ENCODE peak calls at places on chromosomes 3 and 15, in six cellular contexts. T is spleen, C is pancreas, K is cardiac fibroblast, X is fibroblast of lung, U is ovary. P is an unnamed sample.

GRCh38 chr3:64686446-64686908 is 1.3 kb downstream of the ADAMTS9 start:
- DNase-seq in T (no peak), C (peak; percentile 20), K (no peak), X (no peak), U (no peak), P (no peak)

GRCh38 chr3:99970198-99970597 is 144.1 kb downstream of the FILIP1L start:
- DNase-seq in T (no peak), C (no peak), K (no peak), X (no peak), U (no peak), P (no peak)

GRCh38 chr3:33636125-33636855 is 81.8 kb downstream of the CLASP2 start:
- DNase-seq in T (no peak), C (no peak), K (peak; percentile 86), X (peak; percentile 89), U (no peak), P (no peak)

GRCh38 chr3:17151598-17152373 is 267.0 kb downstream of the PLCL2 start:
- DNase-seq in T (peak; percentile 90), C (no peak), K (no peak), X (no peak), U (no peak), P (no peak)

GRCh38 chr3:72482589-72483249 is 365.5 kb downstream of the SHQ1 start:
- DNase-seq in T (no peak), C (peak; percentile 59), K (peak; percentile 84), X (peak; percentile 92), U (peak; percentile 82), P (peak; percentile 93)

GRCh38 chr3:129616291-129616690 is 9.8 kb upstream of the PLXND1 start:
- DNase-seq in T (peak; percentile 70), C (no peak), K (no peak), X (no peak), U (no peak), P (peak; percentile 75)

GRCh38 chr3:12900885-12901411 is 59.6 kb upstream of the RPL32 start:
- DNase-seq in T (peak; percentile 77), C (no peak), K (no peak), X (no peak), U (no peak), P (no peak)

GRCh38 chr3:146395164-146395563 is 74.2 kb downstream of the PLSCR2 start:
- DNase-seq in T (no peak), C (no peak), K (no peak), X (no peak), U (no peak), P (no peak)

GRCh38 chr3:25910997-25911396 is 121.1 kb downstream of the OXSM start:
- DNase-seq in T (no peak), C (no peak), K (peak; percentile 10), X (peak; percentile 49), U (no peak), P (no peak)

GRCh38 chr3:58214484-58215316 is 3.9 kb upstream of the DNASE1L3 start:
- DNase-seq in T (peak; percentile 88), C (no peak), K (no peak), X (peak; percentile 9), U (no peak), P (peak; percentile 49)

GRCh38 chr3:184506579-184506978 is 55.0 kb upstream of the EPHB3 start:
- DNase-seq in T (no peak), C (no peak), K (no peak), X (no peak), U (no peak), P (no peak)

GRCh38 chr3:44995142-44995770 is 19.2 kb downstream of the EXOSC7 start:
- DNase-seq in T (no peak), C (peak; percentile 32), K (peak; percentile 83), X (peak; percentile 71), U (no peak), P (no peak)

GRCh38 chr3:138786788-138787276 is 47.9 kb downstream of the PIK3CB start:
- DNase-seq in T (no peak), C (no peak), K (peak; percentile 80), X (peak; percentile 67), U (no peak), P (no peak)

GRCh38 chr3:111351334-111351733 is 190.7 kb upstream of the CD96 start:
- DNase-seq in T (no peak), C (no peak), K (no peak), X (no peak), U (no peak), P (no peak)

GRCh38 chr15:72307036-72307435 is 12.9 kb downstream of the CELF6 start:
- DNase-seq in T (no peak), C (no peak), K (no peak), X (no peak), U (no peak), P (no peak)

GRCh38 chr3:53131136-53131495 is 881 bp upstream of the RFT1 start:
- DNase-seq in T (no peak), C (no peak), K (no peak), X (no peak), U (no peak), P (no peak)

GRCh38 chr3:1179116-1179515 is 86.3 kb downstream of the CNTN6 start:
- DNase-seq in T (no peak), C (no peak), K (no peak), X (no peak), U (no peak), P (no peak)

GRCh38 chr15:83283813-83284562 is 476 bp downstream of the BNC1 start:
- DNase-seq in T (no peak), C (no peak), K (no peak), X (peak; percentile 19), U (peak; percentile 8), P (no peak)

GRCh38 chr3:29515451-29515850 is 234.6 kb downstream of the RBMS3 start:
- DNase-seq in T (no peak), C (no peak), K (peak; percentile 29), X (no peak), U (no peak), P (no peak)

GRCh38 chr15:75864213-75865059 is 21.2 kb downstream of the UBE2Q2 start:
- DNase-seq in T (no peak), C (no peak), K (peak; percentile 10), X (peak; percentile 45), U (no peak), P (no peak)

GRCh38 chr3:13544293-13544831 is 4.6 kb upstream of the FBLN2 start:
- DNase-seq in T (no peak), C (no peak), K (peak; percentile 91), X (peak; percentile 69), U (no peak), P (no peak)

GRCh38 chr3:126582286-126582685 is 23.6 kb upstream of the C3orf22 start:
- DNase-seq in T (no peak), C (no peak), K (no peak), X (no peak), U (no peak), P (no peak)

GRCh38 chr15:82539690-82540054 is 585 bp downstream of the RPS17 start:
- DNase-seq in T (no peak), C (no peak), K (no peak), X (no peak), U (no peak), P (no peak)

GRCh38 chr3:146334151-146334550 is 83.2 kb upstream of the PLSCR4 start:
- DNase-seq in T (no peak), C (no peak), K (peak; percentile 65), X (peak; percentile 68), U (peak; percentile 33), P (no peak)

DNA sequence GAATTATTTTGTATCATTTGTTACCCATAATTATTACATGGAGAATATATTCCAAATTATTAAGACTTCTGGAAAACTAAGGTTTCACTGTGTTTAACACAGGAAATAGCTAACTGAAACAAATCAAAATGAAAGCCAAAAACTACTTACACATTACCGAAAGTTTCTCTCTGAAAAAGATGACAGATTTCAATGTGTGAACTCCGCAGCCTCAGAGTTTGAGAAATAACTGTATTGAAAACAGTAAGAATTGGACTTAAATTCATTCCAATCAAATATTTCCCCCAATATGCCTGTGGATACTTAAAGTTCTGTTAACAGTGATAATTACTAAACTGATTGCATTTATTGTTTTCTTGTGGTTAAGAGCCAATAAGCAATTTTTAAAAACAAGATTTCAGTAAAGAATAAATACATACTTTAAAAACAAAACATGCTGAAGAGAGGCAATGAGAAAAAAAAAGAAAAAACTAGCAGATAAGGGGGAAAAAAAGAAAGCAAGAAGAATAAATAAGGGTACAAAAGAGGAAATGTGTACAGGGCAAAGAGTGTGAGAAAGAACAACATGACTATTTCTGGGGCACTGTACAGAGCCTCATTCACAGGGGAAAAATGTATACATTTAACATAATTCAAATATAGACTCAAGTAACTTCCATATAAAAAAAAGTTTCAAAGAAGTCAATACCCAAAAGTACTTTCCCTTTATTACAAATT is 30.7 kb downstream of the DENND4A start:
- DNase-seq in T (no peak), C (no peak), K (no peak), X (no peak), U (no peak), P (no peak)
- H3K4me3 ChIP-seq in T (no peak overlapping the region), C (no peak overlapping the region), K (no peak overlapping the region), X (no peak overlapping the region), U (no peak overlapping the region), P (no peak overlapping the region)

DNA sequence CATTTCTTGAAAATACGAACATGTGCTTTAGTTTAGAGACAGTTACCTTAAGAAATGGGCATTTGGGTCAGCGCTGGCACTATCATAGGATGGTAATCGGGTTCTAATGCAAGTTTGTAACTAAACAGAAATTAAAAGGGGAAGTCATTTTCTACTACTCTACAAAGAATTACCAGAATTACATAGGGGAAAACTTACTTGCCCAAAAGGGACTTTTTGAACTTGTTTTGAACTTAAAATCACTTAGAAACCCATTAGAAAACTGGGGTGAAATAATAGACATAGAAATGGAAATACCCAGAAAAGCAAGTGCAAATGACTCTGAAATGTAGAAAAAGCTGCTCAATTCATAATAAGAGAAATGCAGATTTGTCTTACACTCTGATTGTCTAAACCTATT is 44.9 kb downstream of the SPATA16 start:
- DNase-seq in T (no peak), C (no peak), K (no peak), X (no peak), U (no peak), P (no peak)
- H3K4me3 ChIP-seq in T (no peak overlapping the region), C (no peak overlapping the region), K (no peak overlapping the region), X (no peak overlapping the region), U (no peak overlapping the region), P (no peak overlapping the region)

GRCh38 chr3:59908700-59909099 is 858.9 kb upstream of the CFAP20DC start:
- DNase-seq in T (no peak), C (no peak), K (no peak), X (no peak), U (no peak), P (no peak)

GRCh38 chr3:59914251-59914650 is 864.4 kb upstream of the CFAP20DC start:
- DNase-seq in T (no peak), C (no peak), K (no peak), X (no peak), U (no peak), P (no peak)

GRCh38 chr3:59913645-59914044 is 863.8 kb upstream of the CFAP20DC start:
- DNase-seq in T (no peak), C (no peak), K (no peak), X (no peak), U (no peak), P (no peak)

DNA sequence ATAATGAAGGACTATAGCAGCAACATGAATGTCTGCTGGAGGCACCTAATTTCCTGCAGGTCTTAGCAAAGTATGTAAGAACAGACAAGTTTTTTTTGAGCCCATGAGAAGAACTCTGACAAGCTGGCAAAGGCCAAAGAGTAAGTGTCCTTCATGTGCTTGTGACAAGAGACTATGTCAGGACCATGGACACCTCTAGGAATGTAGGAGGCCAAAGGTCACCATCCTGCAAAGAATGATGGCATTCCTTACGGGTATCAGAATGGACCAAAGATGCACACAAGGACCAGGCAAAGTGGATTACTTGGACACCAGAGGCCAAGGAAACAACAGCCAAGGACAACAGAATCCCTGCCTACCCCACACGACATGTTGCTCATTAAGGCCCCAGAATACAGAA is 858.5 kb upstream of the CFAP20DC start:
- DNase-seq in T (no peak), C (no peak), K (no peak), X (no peak), U (no peak), P (no peak)
- H3K4me3 ChIP-seq in T (no peak overlapping the region), C (no peak overlapping the region), K (no peak overlapping the region), X (no peak overlapping the region), U (no peak overlapping the region), P (no peak overlapping the region)

GRCh38 chr3:109177888-109178287 is 41.4 kb downstream of the C3orf85 start:
- DNase-seq in T (no peak), C (no peak), K (no peak), X (no peak), U (no peak), P (no peak)
- H3K4me3 ChIP-seq in T (no peak overlapping the region), C (no peak overlapping the region), K (no peak overlapping the region), X (no peak overlapping the region), U (no peak overlapping the region), P (no peak overlapping the region)

P was measured in aorta.